ENCODE peak calls at places on chromosomes 12 and 14, in five cellular contexts. One of them, this sample, is unnamed.
A peak's percentile ranks its signal among the peaks of the same experiment; 100 is the strongest.

GRCh38 chr14:98234208-98234607 is 1037.8 kb downstream of the BCL11B start:
- DNase-seq in stimulated activated CD8-positive, alpha-beta memory T cell treated with anti-CD3 and anti-CD28 coated beads, Interleukin-2, amount 100 ng/mL, for 48 hours: no peak
- DNase-seq in cardiac muscle cell: no peak
- DNase-seq in SHP77: no peak
- DNase-seq in activated CD4-positive, alpha-beta T cell treated with anti-CD3 and anti-CD28 coated beads, Interleukin-2, amount 50 U/mL, for 1 hour: no peak
- DNase-seq in this sample: no peak

GRCh38 chr12:130014485-130014807 is 110.6 kb upstream of the TMEM132D start:
- DNase-seq in stimulated activated CD8-positive, alpha-beta memory T cell treated with anti-CD3 and anti-CD28 coated beads, Interleukin-2, amount 100 ng/mL, for 48 hours: no peak
- DNase-seq in cardiac muscle cell: peak; percentile 43
- DNase-seq in SHP77: no peak
- DNase-seq in activated CD4-positive, alpha-beta T cell treated with anti-CD3 and anti-CD28 coated beads, Interleukin-2, amount 50 U/mL, for 1 hour: no peak
- DNase-seq in this sample: no peak

GRCh38 chr12:124451637-124452243 is 115.7 kb downstream of the NCOR2 start:
- DNase-seq in stimulated activated CD8-positive, alpha-beta memory T cell treated with anti-CD3 and anti-CD28 coated beads, Interleukin-2, amount 100 ng/mL, for 48 hours: no peak
- DNase-seq in cardiac muscle cell: no peak
- DNase-seq in SHP77: no peak
- DNase-seq in activated CD4-positive, alpha-beta T cell treated with anti-CD3 and anti-CD28 coated beads, Interleukin-2, amount 50 U/mL, for 1 hour: no peak
- DNase-seq in this sample: no peak

GRCh38 chr12:76957306-76957705 is 78.5 kb upstream of the CSRP2 start:
- DNase-seq in stimulated activated CD8-positive, alpha-beta memory T cell treated with anti-CD3 and anti-CD28 coated beads, Interleukin-2, amount 100 ng/mL, for 48 hours: no peak
- DNase-seq in cardiac muscle cell: no peak
- DNase-seq in SHP77: no peak
- DNase-seq in activated CD4-positive, alpha-beta T cell treated with anti-CD3 and anti-CD28 coated beads, Interleukin-2, amount 50 U/mL, for 1 hour: no peak
- DNase-seq in this sample: no peak

GRCh38 chr12:93978553-93978952 is 169.8 kb upstream of the PLXNC1 start:
- DNase-seq in stimulated activated CD8-positive, alpha-beta memory T cell treated with anti-CD3 and anti-CD28 coated beads, Interleukin-2, amount 100 ng/mL, for 48 hours: no peak
- DNase-seq in cardiac muscle cell: no peak
- DNase-seq in SHP77: no peak
- DNase-seq in activated CD4-positive, alpha-beta T cell treated with anti-CD3 and anti-CD28 coated beads, Interleukin-2, amount 50 U/mL, for 1 hour: no peak
- DNase-seq in this sample: no peak

GRCh38 chr12:106149096-106149784 is 10.5 kb upstream of the NUAK1 start:
- DNase-seq in stimulated activated CD8-positive, alpha-beta memory T cell treated with anti-CD3 and anti-CD28 coated beads, Interleukin-2, amount 100 ng/mL, for 48 hours: no peak
- DNase-seq in cardiac muscle cell: peak; percentile 58
- DNase-seq in SHP77: no peak
- DNase-seq in activated CD4-positive, alpha-beta T cell treated with anti-CD3 and anti-CD28 coated beads, Interleukin-2, amount 50 U/mL, for 1 hour: no peak
- DNase-seq in this sample: no peak

GRCh38 chr14:23364164-23364571 is 804 bp downstream of the EFS start:
- DNase-seq in stimulated activated CD8-positive, alpha-beta memory T cell treated with anti-CD3 and anti-CD28 coated beads, Interleukin-2, amount 100 ng/mL, for 48 hours: no peak
- DNase-seq in cardiac muscle cell: no peak
- DNase-seq in SHP77: no peak
- DNase-seq in activated CD4-positive, alpha-beta T cell treated with anti-CD3 and anti-CD28 coated beads, Interleukin-2, amount 50 U/mL, for 1 hour: no peak
- DNase-seq in this sample: no peak

GRCh38 chr12:60684988-60685655 is 1089.3 kb downstream of the SLC16A7 start:
- DNase-seq in stimulated activated CD8-positive, alpha-beta memory T cell treated with anti-CD3 and anti-CD28 coated beads, Interleukin-2, amount 100 ng/mL, for 48 hours: no peak
- DNase-seq in cardiac muscle cell: no peak
- DNase-seq in SHP77: no peak
- DNase-seq in activated CD4-positive, alpha-beta T cell treated with anti-CD3 and anti-CD28 coated beads, Interleukin-2, amount 50 U/mL, for 1 hour: no peak
- DNase-seq in this sample: no peak

GRCh38 chr12:3882896-3883564 is 9.8 kb upstream of the PARP11 start:
- DNase-seq in stimulated activated CD8-positive, alpha-beta memory T cell treated with anti-CD3 and anti-CD28 coated beads, Interleukin-2, amount 100 ng/mL, for 48 hours: no peak
- DNase-seq in cardiac muscle cell: peak; percentile 44
- DNase-seq in SHP77: no peak
- DNase-seq in activated CD4-positive, alpha-beta T cell treated with anti-CD3 and anti-CD28 coated beads, Interleukin-2, amount 50 U/mL, for 1 hour: no peak
- DNase-seq in this sample: peak; percentile 43

GRCh38 chr14:92686763-92687427 is 61.5 kb downstream of the LGMN start:
- DNase-seq in stimulated activated CD8-positive, alpha-beta memory T cell treated with anti-CD3 and anti-CD28 coated beads, Interleukin-2, amount 100 ng/mL, for 48 hours: peak; percentile 57
- DNase-seq in cardiac muscle cell: peak; percentile 84
- DNase-seq in SHP77: peak; percentile 33
- DNase-seq in activated CD4-positive, alpha-beta T cell treated with anti-CD3 and anti-CD28 coated beads, Interleukin-2, amount 50 U/mL, for 1 hour: peak; percentile 57
- DNase-seq in this sample: peak; percentile 94

GRCh38 chr12:120920178-120920577 is 16.0 kb upstream of the SPPL3 start:
- DNase-seq in stimulated activated CD8-positive, alpha-beta memory T cell treated with anti-CD3 and anti-CD28 coated beads, Interleukin-2, amount 100 ng/mL, for 48 hours: no peak
- DNase-seq in cardiac muscle cell: no peak
- DNase-seq in SHP77: no peak
- DNase-seq in activated CD4-positive, alpha-beta T cell treated with anti-CD3 and anti-CD28 coated beads, Interleukin-2, amount 50 U/mL, for 1 hour: no peak
- DNase-seq in this sample: no peak

GRCh38 chr12:19031032-19031431 is 98.5 kb upstream of the PLEKHA5 start:
- DNase-seq in stimulated activated CD8-positive, alpha-beta memory T cell treated with anti-CD3 and anti-CD28 coated beads, Interleukin-2, amount 100 ng/mL, for 48 hours: no peak
- DNase-seq in cardiac muscle cell: no peak
- DNase-seq in SHP77: no peak
- DNase-seq in activated CD4-positive, alpha-beta T cell treated with anti-CD3 and anti-CD28 coated beads, Interleukin-2, amount 50 U/mL, for 1 hour: no peak
- DNase-seq in this sample: no peak

GRCh38 chr12:113259499-113259953 is 38.3 kb downstream of the TPCN1 start:
- DNase-seq in stimulated activated CD8-positive, alpha-beta memory T cell treated with anti-CD3 and anti-CD28 coated beads, Interleukin-2, amount 100 ng/mL, for 48 hours: no peak
- DNase-seq in cardiac muscle cell: no peak
- DNase-seq in SHP77: peak; percentile 11
- DNase-seq in activated CD4-positive, alpha-beta T cell treated with anti-CD3 and anti-CD28 coated beads, Interleukin-2, amount 50 U/mL, for 1 hour: no peak
- DNase-seq in this sample: no peak

GRCh38 chr14:57413849-57414248 is 23.5 kb downstream of the NAA30 start:
- DNase-seq in stimulated activated CD8-positive, alpha-beta memory T cell treated with anti-CD3 and anti-CD28 coated beads, Interleukin-2, amount 100 ng/mL, for 48 hours: no peak
- DNase-seq in cardiac muscle cell: no peak
- DNase-seq in SHP77: no peak
- DNase-seq in activated CD4-positive, alpha-beta T cell treated with anti-CD3 and anti-CD28 coated beads, Interleukin-2, amount 50 U/mL, for 1 hour: no peak
- DNase-seq in this sample: no peak

GRCh38 chr12:132803883-132804282 is 24.8 kb downstream of the GOLGA3 start:
- DNase-seq in stimulated activated CD8-positive, alpha-beta memory T cell treated with anti-CD3 and anti-CD28 coated beads, Interleukin-2, amount 100 ng/mL, for 48 hours: no peak
- DNase-seq in cardiac muscle cell: no peak
- DNase-seq in SHP77: no peak
- DNase-seq in activated CD4-positive, alpha-beta T cell treated with anti-CD3 and anti-CD28 coated beads, Interleukin-2, amount 50 U/mL, for 1 hour: no peak
- DNase-seq in this sample: no peak

GRCh38 chr12:88993655-88994054 is 358.6 kb downstream of the DUSP6 start:
- DNase-seq in stimulated activated CD8-positive, alpha-beta memory T cell treated with anti-CD3 and anti-CD28 coated beads, Interleukin-2, amount 100 ng/mL, for 48 hours: no peak
- DNase-seq in cardiac muscle cell: peak; percentile 43
- DNase-seq in SHP77: peak; percentile 36
- DNase-seq in activated CD4-positive, alpha-beta T cell treated with anti-CD3 and anti-CD28 coated beads, Interleukin-2, amount 50 U/mL, for 1 hour: no peak
- DNase-seq in this sample: peak; percentile 12

GRCh38 chr14:59394268-59394667 is 70.9 kb downstream of the GPR135 start:
- DNase-seq in stimulated activated CD8-positive, alpha-beta memory T cell treated with anti-CD3 and anti-CD28 coated beads, Interleukin-2, amount 100 ng/mL, for 48 hours: no peak
- DNase-seq in cardiac muscle cell: no peak
- DNase-seq in SHP77: no peak
- DNase-seq in activated CD4-positive, alpha-beta T cell treated with anti-CD3 and anti-CD28 coated beads, Interleukin-2, amount 50 U/mL, for 1 hour: no peak
- DNase-seq in this sample: no peak

GRCh38 chr12:124426594-124427550 is 132.0 kb downstream of the RFLNA start:
- DNase-seq in stimulated activated CD8-positive, alpha-beta memory T cell treated with anti-CD3 and anti-CD28 coated beads, Interleukin-2, amount 100 ng/mL, for 48 hours: no peak
- DNase-seq in cardiac muscle cell: no peak
- DNase-seq in SHP77: no peak
- DNase-seq in activated CD4-positive, alpha-beta T cell treated with anti-CD3 and anti-CD28 coated beads, Interleukin-2, amount 50 U/mL, for 1 hour: no peak
- DNase-seq in this sample: no peak

GRCh38 chr14:104436741-104437701 is 142.5 kb upstream of the C14orf180 start:
- DNase-seq in stimulated activated CD8-positive, alpha-beta memory T cell treated with anti-CD3 and anti-CD28 coated beads, Interleukin-2, amount 100 ng/mL, for 48 hours: no peak
- DNase-seq in cardiac muscle cell: no peak
- DNase-seq in SHP77: no peak
- DNase-seq in activated CD4-positive, alpha-beta T cell treated with anti-CD3 and anti-CD28 coated beads, Interleukin-2, amount 50 U/mL, for 1 hour: no peak
- DNase-seq in this sample: peak; percentile 4

GRCh38 chr12:46214668-46215429 is 54.0 kb downstream of the SLC38A1 start:
- DNase-seq in stimulated activated CD8-positive, alpha-beta memory T cell treated with anti-CD3 and anti-CD28 coated beads, Interleukin-2, amount 100 ng/mL, for 48 hours: peak; percentile 55
- DNase-seq in cardiac muscle cell: no peak
- DNase-seq in SHP77: no peak
- DNase-seq in activated CD4-positive, alpha-beta T cell treated with anti-CD3 and anti-CD28 coated beads, Interleukin-2, amount 50 U/mL, for 1 hour: peak; percentile 76
- DNase-seq in this sample: no peak

GRCh38 chr12:31558521-31558920 is 32.4 kb downstream of the DENND5B start:
- DNase-seq in stimulated activated CD8-positive, alpha-beta memory T cell treated with anti-CD3 and anti-CD28 coated beads, Interleukin-2, amount 100 ng/mL, for 48 hours: no peak
- DNase-seq in cardiac muscle cell: no peak
- DNase-seq in SHP77: no peak
- DNase-seq in activated CD4-positive, alpha-beta T cell treated with anti-CD3 and anti-CD28 coated beads, Interleukin-2, amount 50 U/mL, for 1 hour: no peak
- DNase-seq in this sample: no peak

GRCh38 chr12:31324845-31325523 is 966 bp downstream of the SINHCAF start:
- DNase-seq in stimulated activated CD8-positive, alpha-beta memory T cell treated with anti-CD3 and anti-CD28 coated beads, Interleukin-2, amount 100 ng/mL, for 48 hours: peak; percentile 14
- DNase-seq in cardiac muscle cell: peak; percentile 49
- DNase-seq in SHP77: peak; percentile 60
- DNase-seq in activated CD4-positive, alpha-beta T cell treated with anti-CD3 and anti-CD28 coated beads, Interleukin-2, amount 50 U/mL, for 1 hour: peak; percentile 30
- DNase-seq in this sample: peak; percentile 21

GRCh38 chr12:60123443-60124000 is 527.7 kb downstream of the SLC16A7 start:
- DNase-seq in stimulated activated CD8-positive, alpha-beta memory T cell treated with anti-CD3 and anti-CD28 coated beads, Interleukin-2, amount 100 ng/mL, for 48 hours: no peak
- DNase-seq in cardiac muscle cell: no peak
- DNase-seq in SHP77: no peak
- DNase-seq in activated CD4-positive, alpha-beta T cell treated with anti-CD3 and anti-CD28 coated beads, Interleukin-2, amount 50 U/mL, for 1 hour: no peak
- DNase-seq in this sample: no peak

GRCh38 chr12:1527789-1528188 is 66.6 kb downstream of the FBXL14 start:
- DNase-seq in stimulated activated CD8-positive, alpha-beta memory T cell treated with anti-CD3 and anti-CD28 coated beads, Interleukin-2, amount 100 ng/mL, for 48 hours: no peak
- DNase-seq in cardiac muscle cell: no peak
- DNase-seq in SHP77: no peak
- DNase-seq in activated CD4-positive, alpha-beta T cell treated with anti-CD3 and anti-CD28 coated beads, Interleukin-2, amount 50 U/mL, for 1 hour: no peak
- DNase-seq in this sample: no peak

GRCh38 chr12:104356231-104357115 is 52.9 kb downstream of the EID3 start:
- DNase-seq in stimulated activated CD8-positive, alpha-beta memory T cell treated with anti-CD3 and anti-CD28 coated beads, Interleukin-2, amount 100 ng/mL, for 48 hours: no peak
- DNase-seq in cardiac muscle cell: peak; percentile 12
- DNase-seq in SHP77: no peak
- DNase-seq in activated CD4-positive, alpha-beta T cell treated with anti-CD3 and anti-CD28 coated beads, Interleukin-2, amount 50 U/mL, for 1 hour: no peak
- DNase-seq in this sample: no peak

GRCh38 chr12:124713436-124714082 is 146.1 kb upstream of the NCOR2 start:
- DNase-seq in stimulated activated CD8-positive, alpha-beta memory T cell treated with anti-CD3 and anti-CD28 coated beads, Interleukin-2, amount 100 ng/mL, for 48 hours: peak; percentile 29
- DNase-seq in cardiac muscle cell: no peak
- DNase-seq in SHP77: no peak
- DNase-seq in activated CD4-positive, alpha-beta T cell treated with anti-CD3 and anti-CD28 coated beads, Interleukin-2, amount 50 U/mL, for 1 hour: peak; percentile 36
- DNase-seq in this sample: no peak

GRCh38 chr12:124369055-124369900 is 74.4 kb downstream of the RFLNA start:
- DNase-seq in stimulated activated CD8-positive, alpha-beta memory T cell treated with anti-CD3 and anti-CD28 coated beads, Interleukin-2, amount 100 ng/mL, for 48 hours: no peak
- DNase-seq in cardiac muscle cell: no peak
- DNase-seq in SHP77: no peak
- DNase-seq in activated CD4-positive, alpha-beta T cell treated with anti-CD3 and anti-CD28 coated beads, Interleukin-2, amount 50 U/mL, for 1 hour: no peak
- DNase-seq in this sample: no peak

GRCh38 chr14:30333934-30334333 is 225.0 kb upstream of the G2E3 start:
- DNase-seq in stimulated activated CD8-positive, alpha-beta memory T cell treated with anti-CD3 and anti-CD28 coated beads, Interleukin-2, amount 100 ng/mL, for 48 hours: no peak
- DNase-seq in cardiac muscle cell: no peak
- DNase-seq in SHP77: no peak
- DNase-seq in activated CD4-positive, alpha-beta T cell treated with anti-CD3 and anti-CD28 coated beads, Interleukin-2, amount 50 U/mL, for 1 hour: no peak
- DNase-seq in this sample: no peak

GRCh38 chr14:31307198-31307597 is 99.6 kb upstream of the HECTD1 start:
- DNase-seq in stimulated activated CD8-positive, alpha-beta memory T cell treated with anti-CD3 and anti-CD28 coated beads, Interleukin-2, amount 100 ng/mL, for 48 hours: no peak
- DNase-seq in cardiac muscle cell: no peak
- DNase-seq in SHP77: no peak
- DNase-seq in activated CD4-positive, alpha-beta T cell treated with anti-CD3 and anti-CD28 coated beads, Interleukin-2, amount 50 U/mL, for 1 hour: no peak
- DNase-seq in this sample: no peak

GRCh38 chr12:77947326-77947725 is 116.6 kb downstream of the NAV3 start:
- DNase-seq in stimulated activated CD8-positive, alpha-beta memory T cell treated with anti-CD3 and anti-CD28 coated beads, Interleukin-2, amount 100 ng/mL, for 48 hours: no peak
- DNase-seq in cardiac muscle cell: no peak
- DNase-seq in SHP77: no peak
- DNase-seq in activated CD4-positive, alpha-beta T cell treated with anti-CD3 and anti-CD28 coated beads, Interleukin-2, amount 50 U/mL, for 1 hour: no peak
- DNase-seq in this sample: no peak

GRCh38 chr12:104929926-104930325 is 28.2 kb downstream of the SLC41A2 start:
- DNase-seq in stimulated activated CD8-positive, alpha-beta memory T cell treated with anti-CD3 and anti-CD28 coated beads, Interleukin-2, amount 100 ng/mL, for 48 hours: no peak
- DNase-seq in cardiac muscle cell: no peak
- DNase-seq in SHP77: no peak
- DNase-seq in activated CD4-positive, alpha-beta T cell treated with anti-CD3 and anti-CD28 coated beads, Interleukin-2, amount 50 U/mL, for 1 hour: no peak
- DNase-seq in this sample: no peak

GRCh38 chr12:12608557-12608957 is 3.1 kb upstream of the CREBL2 start:
- DNase-seq in stimulated activated CD8-positive, alpha-beta memory T cell treated with anti-CD3 and anti-CD28 coated beads, Interleukin-2, amount 100 ng/mL, for 48 hours: no peak
- DNase-seq in cardiac muscle cell: no peak
- DNase-seq in SHP77: no peak
- DNase-seq in activated CD4-positive, alpha-beta T cell treated with anti-CD3 and anti-CD28 coated beads, Interleukin-2, amount 50 U/mL, for 1 hour: no peak
- DNase-seq in this sample: no peak

GRCh38 chr14:23566112-23566781 is 1.3 kb downstream of the AP1G2 start:
- DNase-seq in stimulated activated CD8-positive, alpha-beta memory T cell treated with anti-CD3 and anti-CD28 coated beads, Interleukin-2, amount 100 ng/mL, for 48 hours: no peak
- DNase-seq in cardiac muscle cell: no peak
- DNase-seq in SHP77: no peak
- DNase-seq in activated CD4-positive, alpha-beta T cell treated with anti-CD3 and anti-CD28 coated beads, Interleukin-2, amount 50 U/mL, for 1 hour: no peak
- DNase-seq in this sample: no peak

GRCh38 chr12:95658386-95658785 is 107.1 kb upstream of the USP44 start:
- DNase-seq in stimulated activated CD8-positive, alpha-beta memory T cell treated with anti-CD3 and anti-CD28 coated beads, Interleukin-2, amount 100 ng/mL, for 48 hours: no peak
- DNase-seq in cardiac muscle cell: no peak
- DNase-seq in SHP77: no peak
- DNase-seq in activated CD4-positive, alpha-beta T cell treated with anti-CD3 and anti-CD28 coated beads, Interleukin-2, amount 50 U/mL, for 1 hour: no peak
- DNase-seq in this sample: no peak

GRCh38 chr14:105058521-105059034 is 6.7 kb downstream of the GPR132 start:
- DNase-seq in stimulated activated CD8-positive, alpha-beta memory T cell treated with anti-CD3 and anti-CD28 coated beads, Interleukin-2, amount 100 ng/mL, for 48 hours: no peak
- DNase-seq in cardiac muscle cell: no peak
- DNase-seq in SHP77: no peak
- DNase-seq in activated CD4-positive, alpha-beta T cell treated with anti-CD3 and anti-CD28 coated beads, Interleukin-2, amount 50 U/mL, for 1 hour: no peak
- DNase-seq in this sample: no peak

GRCh38 chr12:53174881-53175491 is 5.5 kb upstream of the ZNF740 start:
- DNase-seq in stimulated activated CD8-positive, alpha-beta memory T cell treated with anti-CD3 and anti-CD28 coated beads, Interleukin-2, amount 100 ng/mL, for 48 hours: no peak
- DNase-seq in cardiac muscle cell: peak; percentile 60
- DNase-seq in SHP77: peak; percentile 82
- DNase-seq in activated CD4-positive, alpha-beta T cell treated with anti-CD3 and anti-CD28 coated beads, Interleukin-2, amount 50 U/mL, for 1 hour: no peak
- DNase-seq in this sample: no peak